ENCODE peak calls at places on chromosomes 11 and 22, in six cellular contexts. Q is foreskin melanocyte, V is body of pancreas, A is neuronal stem cell, U is iris pigment epithelial cell, G is HCT116. W is an unnamed sample.

GRCh38 chr11:118627566-118627965 is 20.2 kb downstream of the PHLDB1 start:
- DNase-seq in Q (no peak), V (no peak), A (no peak), U (no peak), G (no peak), W (no peak)

GRCh38 chr11:121291896-121292502 is 572 bp upstream of the SC5D start:
- DNase-seq in Q (no peak), V (peak), A (no peak), U (no peak), G (no peak), W (no peak)

GRCh38 chr11:111585371-111585770 is 16.9 kb upstream of the SIK2 start:
- DNase-seq in Q (peak), V (no peak), A (no peak), U (peak), G (no peak), W (peak)

GRCh38 chr11:88552377-88553029 is 215.0 kb upstream of the CTSC start:
- DNase-seq in Q (peak), V (peak), A (peak), U (peak), G (peak), W (peak)

GRCh38 chr11:111001986-111002616 is 243.4 kb upstream of the POU2AF2 start:
- DNase-seq in Q (peak), V (no peak), A (no peak), U (peak), G (no peak), W (peak)

GRCh38 chr11:1197886-1198765 is 24.7 kb upstream of the MUC5B start:
- DNase-seq in Q (no peak), V (peak), A (no peak), U (no peak), G (no peak), W (no peak)

GRCh38 chr11:84390441-84391078 is 1104.4 kb upstream of the CCDC90B start:
- DNase-seq in Q (no peak), V (no peak), A (peak), U (no peak), G (no peak), W (peak)

GRCh38 chr11:64545605-64546004 is 45.4 kb upstream of the SLC22A12 start:
- DNase-seq in Q (no peak), V (no peak), A (no peak), U (peak), G (peak), W (peak)

GRCh38 chr22:35893698-35894097 is 134.9 kb downstream of the RBFOX2 start:
- DNase-seq in Q (no peak), V (no peak), A (no peak), U (no peak), G (no peak), W (no peak)

GRCh38 chr11:36361901-36362391 is 65.9 kb downstream of the PRR5L start:
- DNase-seq in Q (no peak), V (no peak), A (no peak), U (peak), G (no peak), W (no peak)

GRCh38 chr22:48301908-48302307 is 1525.8 kb downstream of the BRD1 start:
- DNase-seq in Q (no peak), V (no peak), A (no peak), U (no peak), G (no peak), W (no peak)